ENCODE peak calls at places on chromosomes 7 and 10, in ten cellular contexts. B, N, Z, E, K, O, F, A, I and T are unnamed samples.

GRCh38 chr7:91636129-91636724 is 244.3 kb downstream of the MTERF1 start:
- DNase-seq in N (no peak), B (no peak), Z (no peak), A (no peak), I (peak), F (peak), E (no peak), K (no peak), O (peak), T (no peak)

GRCh38 chr10:119251315-119251708 is 43.9 kb downstream of the GRK5 start:
- DNase-seq in I (no peak), Z (no peak), N (no peak), K (no peak), O (peak), F (no peak), B (no peak), E (no peak), A (no peak), T (no peak)

GRCh38 chr7:74637745-74638144 is 19.8 kb upstream of the GTF2I start:
- DNase-seq in B (no peak), N (no peak), F (no peak), I (no peak), O (no peak), E (no peak), Z (no peak), K (no peak), A (no peak), T (no peak)

GRCh38 chr10:62437696-62438095 is 63.5 kb downstream of the ZNF365 start:
- DNase-seq in O (peak), E (no peak), B (peak), A (peak), I (no peak), N (peak), Z (no peak), F (peak), K (peak), T (peak)

GRCh38 chr10:100829103-100829870 is 83.5 kb upstream of the SLF2 start:
- DNase-seq in I (no peak), A (no peak), O (no peak), F (peak), B (no peak), E (no peak), K (no peak), N (no peak), Z (no peak), T (peak)

GRCh38 chr7:124101173-124101768 is 68.4 kb upstream of the TMEM229A start:
- DNase-seq in N (no peak), A (no peak), K (peak), E (peak), Z (no peak), I (peak), O (no peak), B (no peak), F (no peak), T (no peak)

GRCh38 chr7:84663224-84663623 is 468.6 kb upstream of the SEMA3A start:
- DNase-seq in F (no peak), O (no peak), E (no peak), Z (no peak), N (no peak), B (no peak), A (no peak), K (no peak), I (no peak), T (no peak)

GRCh38 chr10:124048371-124049290 is 44.8 kb downstream of the CHST15 start:
- DNase-seq in E (no peak), O (no peak), N (no peak), K (no peak), Z (no peak), A (no peak), F (peak), I (no peak), B (no peak), T (no peak)

GRCh38 chr10:46033602-46034011 is 3.2 kb upstream of the NCOA4 start:
- DNase-seq in I (no peak), O (peak), Z (no peak), A (no peak), N (no peak), K (peak), B (peak), F (peak), E (no peak), T (no peak)

GRCh38 chr7:69782917-69783684 is 184.8 kb downstream of the AUTS2 start:
- DNase-seq in K (no peak), O (peak), F (no peak), E (peak), A (no peak), Z (no peak), I (no peak), B (no peak), N (no peak), T (no peak)

GRCh38 chr7:77738871-77739270 is 42.6 kb downstream of the RSBN1L start:
- DNase-seq in A (no peak), E (no peak), F (peak), K (no peak), N (no peak), I (no peak), B (peak), Z (no peak), O (peak), T (no peak)

GRCh38 chr10:58919927-58920654 is 256.4 kb upstream of the PHYHIPL start:
- DNase-seq in I (no peak), Z (no peak), O (peak), E (no peak), F (no peak), N (no peak), K (peak), B (peak), A (no peak), T (no peak)

GRCh38 chr10:118107541-118107940 is 60.8 kb upstream of the RAB11FIP2 start:
- DNase-seq in B (no peak), O (no peak), K (no peak), I (no peak), Z (no peak), A (no peak), N (no peak), E (no peak), F (no peak), T (no peak)

GRCh38 chr7:147885906-147886305 is 704.7 kb upstream of the C7orf33 start:
- DNase-seq in B (no peak), Z (no peak), K (no peak), I (no peak), E (no peak), N (no peak), O (no peak), F (no peak), A (no peak), T (no peak)

GRCh38 chr10:124917939-124918830 is 23.7 kb upstream of the ZRANB1 start:
- DNase-seq in A (no peak), B (no peak), I (peak), F (no peak), Z (no peak), N (peak), E (peak), K (no peak), O (peak), T (no peak)

GRCh38 chr10:102511562-102512274 is 7.9 kb downstream of the SUFU start:
- DNase-seq in Z (no peak), O (no peak), E (no peak), I (no peak), F (no peak), A (no peak), N (no peak), B (no peak), K (no peak), T (peak)

GRCh38 chr10:97016728-97017473 is 168.9 kb downstream of the SLIT1 start:
- DNase-seq in I (peak), E (no peak), Z (no peak), K (no peak), O (peak), N (no peak), F (no peak), A (no peak), B (no peak), T (peak)

GRCh38 chr10:36817898-36818297 is 307.5 kb upstream of the ANKRD30A start:
- DNase-seq in F (no peak), B (no peak), O (no peak), E (no peak), Z (no peak), N (no peak), K (no peak), A (no peak), I (no peak), T (no peak)

GRCh38 chr7:151590801-151591771 is 71.4 kb upstream of the RHEB start:
- DNase-seq in O (no peak), N (no peak), B (no peak), Z (no peak), F (no peak), K (no peak), E (no peak), A (no peak), I (no peak), T (no peak)

GRCh38 chr7:130921391-130922180 is 187.6 kb upstream of the KLF14 start:
- DNase-seq in O (peak), N (no peak), F (no peak), Z (no peak), E (peak), K (no peak), I (peak), A (no peak), B (no peak), T (no peak)